ENCODE peak calls at places on chromosome 15, in six cellular contexts. One of them, this sample, is unnamed.
A peak's percentile ranks its signal among the peaks of the same experiment; 100 is the strongest.

GRCh38 chr15:57550640-57551039 is 41.1 kb upstream of the MYZAP start:
- DNase-seq in NCI-H1694: no peak
- DNase-seq in GM13977: no peak
- DNase-seq in keratinocyte: no peak
- DNase-seq in HuH-7.5: no peak
- DNase-seq in activated CD8-positive, alpha-beta memory T cell treated with anti-CD3 and anti-CD28 coated beads for 48 hours: no peak
- DNase-seq in this sample: no peak

GRCh38 chr15:81398910-81399551 is 25.0 kb upstream of the TMC3 start:
- DNase-seq in NCI-H1694: no peak
- DNase-seq in GM13977: no peak
- DNase-seq in keratinocyte: no peak
- DNase-seq in HuH-7.5: no peak
- DNase-seq in activated CD8-positive, alpha-beta memory T cell treated with anti-CD3 and anti-CD28 coated beads for 48 hours: no peak
- DNase-seq in this sample: no peak

GRCh38 chr15:49815937-49816336 is 195.1 kb downstream of the DTWD1 start:
- DNase-seq in NCI-H1694: peak; percentile 14
- DNase-seq in GM13977: no peak
- DNase-seq in keratinocyte: no peak
- DNase-seq in HuH-7.5: no peak
- DNase-seq in activated CD8-positive, alpha-beta memory T cell treated with anti-CD3 and anti-CD28 coated beads for 48 hours: no peak
- DNase-seq in this sample: no peak

GRCh38 chr15:86040360-86041095 is 39.1 kb upstream of the AGBL1 start:
- DNase-seq in NCI-H1694: no peak
- DNase-seq in GM13977: no peak
- DNase-seq in keratinocyte: no peak
- DNase-seq in HuH-7.5: no peak
- DNase-seq in activated CD8-positive, alpha-beta memory T cell treated with anti-CD3 and anti-CD28 coated beads for 48 hours: no peak
- DNase-seq in this sample: no peak

GRCh38 chr15:92917606-92918407 is 17.7 kb downstream of the CHD2 start:
- DNase-seq in NCI-H1694: peak; percentile 94
- DNase-seq in GM13977: peak; percentile 68
- DNase-seq in keratinocyte: peak; percentile 72
- DNase-seq in HuH-7.5: peak; percentile 68
- DNase-seq in activated CD8-positive, alpha-beta memory T cell treated with anti-CD3 and anti-CD28 coated beads for 48 hours: peak; percentile 87
- DNase-seq in this sample: peak; percentile 97

GRCh38 chr15:91271565-91272153 is 171.6 kb downstream of the SV2B start:
- DNase-seq in NCI-H1694: peak; percentile 46
- DNase-seq in GM13977: peak; percentile 57
- DNase-seq in keratinocyte: peak; percentile 17
- DNase-seq in HuH-7.5: peak; percentile 39
- DNase-seq in activated CD8-positive, alpha-beta memory T cell treated with anti-CD3 and anti-CD28 coated beads for 48 hours: no peak
- DNase-seq in this sample: peak; percentile 74

GRCh38 chr15:58690703-58691102 is 58.8 kb downstream of the ADAM10 start:
- DNase-seq in NCI-H1694: no peak
- DNase-seq in GM13977: no peak
- DNase-seq in keratinocyte: no peak
- DNase-seq in HuH-7.5: no peak
- DNase-seq in activated CD8-positive, alpha-beta memory T cell treated with anti-CD3 and anti-CD28 coated beads for 48 hours: no peak
- DNase-seq in this sample: no peak

GRCh38 chr15:69467636-69468035 is 15.0 kb downstream of the RPLP1 start:
- DNase-seq in NCI-H1694: no peak
- DNase-seq in GM13977: no peak
- DNase-seq in keratinocyte: no peak
- DNase-seq in HuH-7.5: no peak
- DNase-seq in activated CD8-positive, alpha-beta memory T cell treated with anti-CD3 and anti-CD28 coated beads for 48 hours: no peak
- DNase-seq in this sample: no peak

GRCh38 chr15:48556159-48556897 is 89.2 kb downstream of the FBN1 start:
- DNase-seq in NCI-H1694: no peak
- DNase-seq in GM13977: no peak
- DNase-seq in keratinocyte: no peak
- DNase-seq in HuH-7.5: no peak
- DNase-seq in activated CD8-positive, alpha-beta memory T cell treated with anti-CD3 and anti-CD28 coated beads for 48 hours: no peak
- DNase-seq in this sample: no peak

GRCh38 chr15:61091229-61091628 is 137.9 kb downstream of the RORA start:
- DNase-seq in NCI-H1694: peak; percentile 29
- DNase-seq in GM13977: no peak
- DNase-seq in keratinocyte: no peak
- DNase-seq in HuH-7.5: no peak
- DNase-seq in activated CD8-positive, alpha-beta memory T cell treated with anti-CD3 and anti-CD28 coated beads for 48 hours: no peak
- DNase-seq in this sample: no peak

GRCh38 chr15:47872208-47872607 is 154.9 kb downstream of the SEMA6D start:
- DNase-seq in NCI-H1694: no peak
- DNase-seq in GM13977: no peak
- DNase-seq in keratinocyte: no peak
- DNase-seq in HuH-7.5: no peak
- DNase-seq in activated CD8-positive, alpha-beta memory T cell treated with anti-CD3 and anti-CD28 coated beads for 48 hours: no peak
- DNase-seq in this sample: no peak

This sample was measured in activated CD8-positive, alpha-beta T cell treated with anti-CD3 and anti-CD28 coated beads, Interleukin-2, amount 10 ng/mL, durations not matched to agents 7 days and 5 days.